ENCODE peak calls at places on chromosomes 2 and 18, in seven cellular contexts. One of them, this sample, is unnamed.

GRCh38 chr2:25521665-25522387 is 151.6 kb downstream of the DTNB start:
- DNase-seq in MM.1S: peak; percentile 90
- DNase-seq in CD8-positive, alpha-beta T cell: peak; percentile 3
- DNase-seq in heart right ventricle: peak; percentile 46
- DNase-seq in gastrocnemius medialis: no peak
- DNase-seq in GM23338: peak; percentile 72
- DNase-seq in lower lobe of right lung: no peak
- DNase-seq in this sample: no peak

GRCh38 chr2:204333861-204334260 is 211.4 kb upstream of the PARD3B start:
- DNase-seq in MM.1S: no peak
- DNase-seq in CD8-positive, alpha-beta T cell: no peak
- DNase-seq in heart right ventricle: no peak
- DNase-seq in gastrocnemius medialis: no peak
- DNase-seq in GM23338: no peak
- DNase-seq in lower lobe of right lung: no peak
- DNase-seq in this sample: no peak

GRCh38 chr2:63698825-63699548 is 110.2 kb downstream of the MDH1 start:
- DNase-seq in MM.1S: peak; percentile 65
- DNase-seq in CD8-positive, alpha-beta T cell: no peak
- DNase-seq in heart right ventricle: peak; percentile 66
- DNase-seq in gastrocnemius medialis: peak; percentile 54
- DNase-seq in GM23338: peak; percentile 84
- DNase-seq in lower lobe of right lung: no peak
- DNase-seq in this sample: peak; percentile 37

GRCh38 chr18:75203456-75204261 is 5.3 kb downstream of the PTGR3 start:
- DNase-seq in MM.1S: no peak
- DNase-seq in CD8-positive, alpha-beta T cell: no peak
- DNase-seq in heart right ventricle: no peak
- DNase-seq in gastrocnemius medialis: no peak
- DNase-seq in GM23338: no peak
- DNase-seq in lower lobe of right lung: no peak
- DNase-seq in this sample: no peak

GRCh38 chr2:80473806-80474205 is 169.3 kb upstream of the LRRTM1 start:
- DNase-seq in MM.1S: no peak
- DNase-seq in CD8-positive, alpha-beta T cell: no peak
- DNase-seq in heart right ventricle: no peak
- DNase-seq in gastrocnemius medialis: no peak
- DNase-seq in GM23338: no peak
- DNase-seq in lower lobe of right lung: no peak
- DNase-seq in this sample: no peak

GRCh38 chr18:79515331-79515730 is 119.6 kb downstream of the NFATC1 start:
- DNase-seq in MM.1S: no peak
- DNase-seq in CD8-positive, alpha-beta T cell: no peak
- DNase-seq in heart right ventricle: no peak
- DNase-seq in gastrocnemius medialis: no peak
- DNase-seq in GM23338: no peak
- DNase-seq in lower lobe of right lung: no peak
- DNase-seq in this sample: no peak

GRCh38 chr18:3649559-3650426 is 199.8 kb downstream of the TGIF1 start:
- DNase-seq in MM.1S: no peak
- DNase-seq in CD8-positive, alpha-beta T cell: no peak
- DNase-seq in heart right ventricle: no peak
- DNase-seq in gastrocnemius medialis: peak; percentile 37
- DNase-seq in GM23338: no peak
- DNase-seq in lower lobe of right lung: no peak
- DNase-seq in this sample: no peak

GRCh38 chr2:96928277-96928781 is 58.1 kb downstream of the FAM178B start:
- DNase-seq in MM.1S: no peak
- DNase-seq in CD8-positive, alpha-beta T cell: no peak
- DNase-seq in heart right ventricle: no peak
- DNase-seq in gastrocnemius medialis: no peak
- DNase-seq in GM23338: no peak
- DNase-seq in lower lobe of right lung: no peak
- DNase-seq in this sample: peak; percentile 39

GRCh38 chr2:143333847-143334246 is 204.6 kb downstream of the ARHGAP15 start:
- DNase-seq in MM.1S: no peak
- DNase-seq in CD8-positive, alpha-beta T cell: no peak
- DNase-seq in heart right ventricle: no peak
- DNase-seq in gastrocnemius medialis: no peak
- DNase-seq in GM23338: no peak
- DNase-seq in lower lobe of right lung: no peak
- DNase-seq in this sample: no peak

GRCh38 chr2:219453691-219454131 is 19.1 kb downstream of the SPEG start:
- DNase-seq in MM.1S: no peak
- DNase-seq in CD8-positive, alpha-beta T cell: no peak
- DNase-seq in heart right ventricle: peak; percentile 87
- DNase-seq in gastrocnemius medialis: peak; percentile 80
- DNase-seq in GM23338: peak; percentile 27
- DNase-seq in lower lobe of right lung: peak; percentile 45
- DNase-seq in this sample: no peak

GRCh38 chr2:60539177-60539576 is 14.3 kb downstream of the BCL11A start:
- DNase-seq in MM.1S: no peak
- DNase-seq in CD8-positive, alpha-beta T cell: no peak
- DNase-seq in heart right ventricle: no peak
- DNase-seq in gastrocnemius medialis: no peak
- DNase-seq in GM23338: no peak
- DNase-seq in lower lobe of right lung: no peak
- DNase-seq in this sample: no peak

GRCh38 chr2:140918426-140918825 is 1212.4 kb downstream of the LRP1B start:
- DNase-seq in MM.1S: no peak
- DNase-seq in CD8-positive, alpha-beta T cell: no peak
- DNase-seq in heart right ventricle: no peak
- DNase-seq in gastrocnemius medialis: no peak
- DNase-seq in GM23338: no peak
- DNase-seq in lower lobe of right lung: no peak
- DNase-seq in this sample: no peak

DNA sequence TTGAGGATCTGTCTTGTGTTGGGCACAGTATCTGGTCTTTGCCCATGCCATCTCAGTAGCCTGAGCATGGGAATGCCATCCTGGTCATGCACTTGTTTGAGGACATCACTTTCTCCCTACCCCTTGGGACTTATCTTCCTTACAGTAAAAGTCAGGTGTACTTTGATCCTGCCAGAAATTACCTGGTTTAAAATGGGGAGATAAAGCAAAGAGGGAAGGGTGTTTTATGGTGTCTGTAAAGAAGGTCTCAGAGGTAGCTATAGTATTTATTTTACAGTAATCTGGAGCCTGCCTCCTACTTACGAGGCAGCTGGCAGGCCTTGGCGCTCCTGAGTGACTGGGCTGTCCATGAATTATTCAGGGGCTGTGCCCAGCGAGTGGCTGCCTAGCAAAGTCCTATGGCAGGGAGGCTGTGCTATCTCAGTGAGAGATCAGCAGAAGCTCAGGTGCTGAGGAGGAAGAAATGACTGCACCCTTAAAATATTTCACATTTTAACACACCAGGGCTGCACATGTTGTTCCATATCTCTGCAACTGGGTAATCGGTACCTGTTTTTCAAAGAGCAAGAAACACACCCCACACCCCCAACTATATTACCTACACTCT is 93.9 kb downstream of the SPTBN1 start:
- DNase-seq in MM.1S: no peak
- DNase-seq in CD8-positive, alpha-beta T cell: no peak
- DNase-seq in heart right ventricle: no peak
- DNase-seq in gastrocnemius medialis: no peak
- DNase-seq in GM23338: no peak
- DNase-seq in lower lobe of right lung: no peak
- DNase-seq in this sample: peak; percentile 87
- H3K4me1 ChIP-seq in MM.1S: peaks cover 45% of the 10 kb centered on the region
- H3K4me1 ChIP-seq in CD8-positive, alpha-beta T cell: peaks cover 6% of the 10 kb centered on the region
- H3K4me1 ChIP-seq in heart right ventricle: peaks cover 60% of the 10 kb centered on the region
- H3K4me1 ChIP-seq in gastrocnemius medialis: peaks cover 14% of the 10 kb centered on the region
- H3K4me1 ChIP-seq in GM23338: peaks cover 14% of the 10 kb centered on the region
- H3K4me1 ChIP-seq in lower lobe of right lung: peaks cover 70% of the 10 kb centered on the region
- H3K4me1 ChIP-seq in this sample: peaks cover 51% of the 10 kb centered on the region

GRCh38 chr18:35407871-35408481 is 30.8 kb upstream of the ZNF396 start:
- DNase-seq in MM.1S: peak; percentile 66
- DNase-seq in CD8-positive, alpha-beta T cell: peak; percentile 10
- DNase-seq in heart right ventricle: peak; percentile 68
- DNase-seq in gastrocnemius medialis: peak; percentile 17
- DNase-seq in GM23338: peak; percentile 93
- DNase-seq in lower lobe of right lung: no peak
- DNase-seq in this sample: peak; percentile 83
- H3K4me1 ChIP-seq in MM.1S: no peaks in the 10 kb centered on the region
- H3K4me1 ChIP-seq in CD8-positive, alpha-beta T cell: peaks cover 6% of the 10 kb centered on the region
- H3K4me1 ChIP-seq in heart right ventricle: no peaks in the 10 kb centered on the region
- H3K4me1 ChIP-seq in gastrocnemius medialis: peaks cover 3% of the 10 kb centered on the region
- H3K4me1 ChIP-seq in GM23338: no peaks in the 10 kb centered on the region
- H3K4me1 ChIP-seq in lower lobe of right lung: peaks cover 3% of the 10 kb centered on the region
- H3K4me1 ChIP-seq in this sample: peaks cover 4% of the 10 kb centered on the region

GRCh38 chr2:172429351-172429968 is 2.1 kb downstream of the ITGA6 start:
- DNase-seq in MM.1S: no peak
- DNase-seq in CD8-positive, alpha-beta T cell: no peak
- DNase-seq in heart right ventricle: no peak
- DNase-seq in gastrocnemius medialis: no peak
- DNase-seq in GM23338: no peak
- DNase-seq in lower lobe of right lung: no peak
- DNase-seq in this sample: no peak
- H3K4me1 ChIP-seq in MM.1S: peaks cover 6% of the 10 kb centered on the region
- H3K4me1 ChIP-seq in CD8-positive, alpha-beta T cell: peaks cover 65% of the 10 kb centered on the region
- H3K4me1 ChIP-seq in heart right ventricle: peaks cover 16% of the 10 kb centered on the region
- H3K4me1 ChIP-seq in gastrocnemius medialis: peaks cover 20% of the 10 kb centered on the region
- H3K4me1 ChIP-seq in GM23338: peaks cover 71% of the 10 kb centered on the region
- H3K4me1 ChIP-seq in lower lobe of right lung: peaks cover 54% of the 10 kb centered on the region
- H3K4me1 ChIP-seq in this sample: peaks cover 45% of the 10 kb centered on the region

GRCh38 chr2:17813015-17813741 is 3.1 kb upstream of the MSGN1 start:
- DNase-seq in MM.1S: no peak
- DNase-seq in CD8-positive, alpha-beta T cell: no peak
- DNase-seq in heart right ventricle: no peak
- DNase-seq in gastrocnemius medialis: no peak
- DNase-seq in GM23338: no peak
- DNase-seq in lower lobe of right lung: no peak
- DNase-seq in this sample: no peak

GRCh38 chr2:17815466-17816184 is 635 bp upstream of the MSGN1 start:
- DNase-seq in MM.1S: no peak
- DNase-seq in CD8-positive, alpha-beta T cell: no peak
- DNase-seq in heart right ventricle: no peak
- DNase-seq in gastrocnemius medialis: no peak
- DNase-seq in GM23338: no peak
- DNase-seq in lower lobe of right lung: no peak
- DNase-seq in this sample: no peak

GRCh38 chr2:17816396-17817245 is at the start of gene MSGN1:
- DNase-seq in MM.1S: no peak
- DNase-seq in CD8-positive, alpha-beta T cell: no peak
- DNase-seq in heart right ventricle: no peak
- DNase-seq in gastrocnemius medialis: no peak
- DNase-seq in GM23338: no peak
- DNase-seq in lower lobe of right lung: no peak
- DNase-seq in this sample: no peak

GRCh38 chr2:17813742-17814458 is 2.4 kb upstream of the MSGN1 start:
- DNase-seq in MM.1S: peak; percentile 44
- DNase-seq in CD8-positive, alpha-beta T cell: no peak
- DNase-seq in heart right ventricle: peak; percentile 69
- DNase-seq in gastrocnemius medialis: peak; percentile 42
- DNase-seq in GM23338: no peak
- DNase-seq in lower lobe of right lung: no peak
- DNase-seq in this sample: no peak

DNA sequence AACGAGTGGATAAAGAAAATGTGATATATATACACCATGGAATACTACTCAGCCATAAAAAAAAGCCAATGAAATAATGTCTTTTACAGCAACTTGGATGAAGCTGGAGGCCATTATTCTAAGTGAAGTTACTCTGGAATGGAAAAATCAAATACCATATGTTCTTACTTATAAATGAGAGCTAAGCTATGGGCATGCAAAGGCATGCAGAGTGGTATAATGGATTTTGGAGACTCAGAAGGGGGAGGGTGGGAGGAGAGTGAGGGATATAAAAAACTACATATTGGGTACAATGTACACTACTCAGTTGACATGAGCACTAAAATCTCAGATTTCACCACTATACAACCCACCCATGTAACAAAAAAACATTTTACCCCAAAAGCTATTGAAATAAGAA is 1.7 kb upstream of the MSGN1 start:
- DNase-seq in MM.1S: no peak
- DNase-seq in CD8-positive, alpha-beta T cell: no peak
- DNase-seq in heart right ventricle: no peak
- DNase-seq in gastrocnemius medialis: no peak
- DNase-seq in GM23338: no peak
- DNase-seq in lower lobe of right lung: no peak
- DNase-seq in this sample: no peak
- H3K4me1 ChIP-seq in MM.1S: peaks cover 16% of the 10 kb centered on the region
- H3K4me1 ChIP-seq in CD8-positive, alpha-beta T cell: no peaks in the 10 kb centered on the region
- H3K4me1 ChIP-seq in heart right ventricle: peaks cover 4% of the 10 kb centered on the region
- H3K4me1 ChIP-seq in gastrocnemius medialis: no peaks in the 10 kb centered on the region
- H3K4me1 ChIP-seq in GM23338: peaks cover 6% of the 10 kb centered on the region
- H3K4me1 ChIP-seq in lower lobe of right lung: no peaks in the 10 kb centered on the region
- H3K4me1 ChIP-seq in this sample: no peaks in the 10 kb centered on the region

GRCh38 chr2:237731663-237732062 is 66.9 kb upstream of the RBM44 start:
- DNase-seq in MM.1S: no peak
- DNase-seq in CD8-positive, alpha-beta T cell: no peak
- DNase-seq in heart right ventricle: no peak
- DNase-seq in gastrocnemius medialis: peak; percentile 57
- DNase-seq in GM23338: no peak
- DNase-seq in lower lobe of right lung: no peak
- DNase-seq in this sample: no peak

GRCh38 chr2:237734905-237735623 is 63.5 kb upstream of the RBM44 start:
- DNase-seq in MM.1S: no peak
- DNase-seq in CD8-positive, alpha-beta T cell: no peak
- DNase-seq in heart right ventricle: no peak
- DNase-seq in gastrocnemius medialis: no peak
- DNase-seq in GM23338: no peak
- DNase-seq in lower lobe of right lung: no peak
- DNase-seq in this sample: no peak

GRCh38 chr2:237732070-237732469 is 66.5 kb upstream of the RBM44 start:
- DNase-seq in MM.1S: no peak
- DNase-seq in CD8-positive, alpha-beta T cell: no peak
- DNase-seq in heart right ventricle: no peak
- DNase-seq in gastrocnemius medialis: no peak
- DNase-seq in GM23338: no peak
- DNase-seq in lower lobe of right lung: no peak
- DNase-seq in this sample: no peak

GRCh38 chr2:237733677-237734300 is 64.8 kb upstream of the RBM44 start:
- DNase-seq in MM.1S: no peak
- DNase-seq in CD8-positive, alpha-beta T cell: no peak
- DNase-seq in heart right ventricle: peak; percentile 53
- DNase-seq in gastrocnemius medialis: no peak
- DNase-seq in GM23338: peak; percentile 58
- DNase-seq in lower lobe of right lung: no peak
- DNase-seq in this sample: no peak

DNA sequence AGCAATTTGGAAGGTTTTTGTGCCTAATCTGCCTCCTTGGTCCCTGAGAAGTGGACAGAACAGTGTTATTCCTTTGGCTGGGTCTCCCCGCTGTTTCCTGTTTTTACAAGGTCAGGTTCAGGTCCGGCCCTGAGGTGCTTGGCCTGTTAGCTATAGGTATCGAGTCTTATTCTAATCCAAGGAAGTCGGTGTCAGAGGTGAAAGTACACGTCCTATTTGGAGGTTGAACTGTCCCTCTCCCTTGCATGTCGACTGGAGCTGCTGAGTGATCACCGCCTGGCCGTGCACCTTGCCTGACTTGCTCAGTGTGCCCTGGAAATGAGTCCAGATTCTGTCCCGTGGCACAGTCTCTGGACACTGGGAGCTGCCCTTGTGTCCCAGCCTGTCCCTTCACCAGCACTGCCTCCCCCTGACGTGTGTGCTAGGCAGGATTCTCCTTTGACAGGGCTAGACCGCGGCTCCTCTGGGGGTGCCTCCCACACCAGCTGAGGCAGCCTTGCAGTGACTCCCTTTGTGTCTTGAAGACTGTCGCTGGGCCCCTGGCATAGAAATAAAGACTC is 65.7 kb upstream of the RBM44 start:
- DNase-seq in MM.1S: no peak
- DNase-seq in CD8-positive, alpha-beta T cell: no peak
- DNase-seq in heart right ventricle: peak; percentile 71
- DNase-seq in gastrocnemius medialis: peak; percentile 90
- DNase-seq in GM23338: peak; percentile 46
- DNase-seq in lower lobe of right lung: no peak
- DNase-seq in this sample: no peak
- H3K4me1 ChIP-seq in MM.1S: no peaks in the 10 kb centered on the region
- H3K4me1 ChIP-seq in CD8-positive, alpha-beta T cell: peaks cover 25% of the 10 kb centered on the region
- H3K4me1 ChIP-seq in heart right ventricle: peaks cover 54% of the 10 kb centered on the region
- H3K4me1 ChIP-seq in gastrocnemius medialis: peaks cover 68% of the 10 kb centered on the region
- H3K4me1 ChIP-seq in GM23338: peaks cover 58% of the 10 kb centered on the region
- H3K4me1 ChIP-seq in lower lobe of right lung: peaks cover 95% of the 10 kb centered on the region
- H3K4me1 ChIP-seq in this sample: peaks cover 36% of the 10 kb centered on the region